ENCODE peak calls at places on chromosomes 7 and 10, in ten cellular contexts. Z is G401; B is AG10803; H is heart right ventricle; O is stimulated activated CD4-positive, alpha-beta T cell treated with anti-CD3 and anti-CD28 coated beads, TNF-alpha, amount 100 ng/mL, for 24 hours; I is PC-9; T is uterus; R is Daoy; N is astrocyte of the spinal cord; A is T-cell. G is an unnamed sample.

GRCh38 chr10:54469587-54470323 is 331.3 kb downstream of the PCDH15 start:
- DNase-seq in R (no peak), T (no peak), O (no peak), N (no peak), H (no peak), B (no peak), A (no peak), I (no peak), Z (no peak), G (no peak)

GRCh38 chr10:88892223-88892967 is 12.3 kb downstream of the STAMBPL1 start:
- DNase-seq in T (no peak), O (no peak), I (no peak), A (no peak), R (no peak), Z (no peak), N (peak), H (no peak), B (peak), G (no peak)

GRCh38 chr7:155618708-155619633 is 25.5 kb upstream of the RBM33 start:
- DNase-seq in Z (no peak), T (no peak), N (peak), O (no peak), B (no peak), A (no peak), R (no peak), I (no peak), H (no peak), G (no peak)

GRCh38 chr7:55075464-55075971 is 56.7 kb downstream of the EGFR start:
- DNase-seq in T (peak), N (no peak), I (no peak), O (no peak), Z (no peak), R (no peak), H (no peak), B (peak), A (no peak), G (peak)

GRCh38 chr7:35624299-35625186 is 70.4 kb downstream of the HERPUD2 start:
- DNase-seq in H (peak), O (peak), Z (peak), R (peak), T (no peak), I (no peak), B (peak), N (peak), A (peak), G (peak)

GRCh38 chr10:100825946-100826660 is 80.7 kb downstream of the PAX2 start:
- DNase-seq in Z (no peak), A (no peak), T (no peak), R (no peak), I (no peak), N (no peak), H (no peak), O (no peak), B (no peak), G (no peak)

GRCh38 chr7:74174606-74175082 is 488 bp downstream of the EIF4H start:
- DNase-seq in Z (peak), A (peak), N (peak), T (peak), R (peak), O (peak), B (peak), H (peak), I (no peak), G (peak)

GRCh38 chr7:70734436-70734835 is 397.5 kb upstream of the GALNT17 start:
- DNase-seq in I (no peak), R (no peak), T (no peak), H (no peak), Z (no peak), B (no peak), N (no peak), A (no peak), O (no peak), G (no peak)

GRCh38 chr7:35576037-35576573 is 118.8 kb downstream of the HERPUD2 start:
- DNase-seq in Z (no peak), I (no peak), R (no peak), B (no peak), T (no peak), N (no peak), H (peak), A (no peak), O (no peak), G (no peak)

GRCh38 chr10:89262331-89263020 is 10.9 kb upstream of the LIPA start:
- DNase-seq in I (peak), Z (no peak), B (peak), T (no peak), N (no peak), O (no peak), A (no peak), H (no peak), R (no peak), G (no peak)

GRCh38 chr7:45126201-45126600 is 14.7 kb upstream of the TBRG4 start:
- DNase-seq in N (no peak), O (no peak), Z (no peak), I (no peak), R (no peak), H (no peak), A (no peak), B (no peak), T (no peak), G (no peak)

GRCh38 chr7:11127112-11127785 is 153.6 kb downstream of the PHF14 start:
- DNase-seq in O (no peak), A (no peak), B (no peak), I (no peak), R (no peak), Z (no peak), T (no peak), N (no peak), H (no peak), G (no peak)

G was measured in psoas muscle.